ENCODE peak calls at places on chromosomes 4 and X, in five cellular contexts. P, Z, O, G and L are unnamed samples.

GRCh38 chr4:60128916-60129315 is 1071.2 kb upstream of the ADGRL3 start:
- DNase-seq in G (no peak), Z (no peak), P (no peak), O (no peak), L (no peak)

GRCh38 chr4:160175064-160175643 is 1072.3 kb downstream of the RAPGEF2 start:
- DNase-seq in P (no peak), O (no peak), Z (no peak), G (no peak), L (peak; percentile 49)

GRCh38 chrX:17597836-17598434 is 139.4 kb upstream of the SCML1 start:
- DNase-seq in O (no peak), G (no peak), P (no peak), Z (no peak), L (no peak)

GRCh38 chr4:86118696-86119095 is 241.2 kb downstream of the MAPK10 start:
- DNase-seq in G (no peak), O (no peak), Z (no peak), P (no peak), L (no peak)

GRCh38 chr4:156946508-156947197 is 24.9 kb downstream of the PDGFC start:
- DNase-seq in Z (peak; percentile 99), O (peak; percentile 99), G (no peak), P (no peak), L (peak; percentile 9)

GRCh38 chrX:153766871-153767673 is 3.0 kb downstream of the PLXNB3 start:
- DNase-seq in Z (no peak), O (no peak), G (peak; percentile 39), P (no peak), L (no peak)

GRCh38 chr4:25484243-25484721 is 107.2 kb downstream of the ANAPC4 start:
- DNase-seq in G (no peak), Z (no peak), O (no peak), P (no peak), L (peak; percentile 6)

GRCh38 chr4:14792702-14793227 is 209.5 kb upstream of the CPEB2 start:
- DNase-seq in P (no peak), O (no peak), Z (no peak), G (no peak), L (no peak)

GRCh38 chrX:50697691-50698090 is 116.3 kb downstream of the SHROOM4 start:
- DNase-seq in P (no peak), O (peak; percentile 77), Z (peak; percentile 79), G (no peak), L (peak; percentile 85)

GRCh38 chrX:109732319-109732779 is 708 bp downstream of the ACSL4 start:
- DNase-seq in O (peak; percentile 53), P (no peak), G (peak; percentile 27), Z (peak; percentile 59), L (peak; percentile 26)

GRCh38 chrX:45952030-45952429 is 593.2 kb downstream of the ZNF674 start:
- DNase-seq in O (no peak), P (no peak), Z (no peak), G (peak; percentile 38), L (peak; percentile 23)

GRCh38 chr4:108950158-108950915 is 187.5 kb upstream of the ETNPPL start:
- DNase-seq in G (no peak), O (peak; percentile 34), P (no peak), Z (no peak), L (no peak)

GRCh38 chr4:17077105-17077504 is 178.7 kb upstream of the LDB2 start:
- DNase-seq in G (peak; percentile 34), O (no peak), P (no peak), Z (no peak), L (no peak)

GRCh38 chr4:872241-872981 is 46.5 kb upstream of the CPLX1 start:
- DNase-seq in O (no peak), P (no peak), Z (no peak), G (no peak), L (no peak)

GRCh38 chrX:136261316-136261715 is 10.1 kb upstream of the MAP7D3 start:
- DNase-seq in P (no peak), O (peak; percentile 19), G (no peak), Z (peak; percentile 40), L (no peak)
- H2BK120ac ChIP-seq in P (no peak overlapping the region), O (no peak overlapping the region), G (no peak overlapping the region), Z (peak overlapping the region; percentile 59), L (no peak overlapping the region)

GRCh38 chrX:41333994-41334865 is at the start of gene DDX3X:
- DNase-seq in Z (peak; percentile 91), P (peak; percentile 78), O (peak; percentile 91), G (peak; percentile 85), L (peak; percentile 71)
- H2BK120ac ChIP-seq in Z (peak within 1 kb of the TSS; percentile 95), P (peak within 1 kb of the TSS; percentile 87), O (peak within 1 kb of the TSS; percentile 89), G (peak within 1 kb of the TSS; percentile 99), L (peak within 1 kb of the TSS; percentile 5)

GRCh38 chrX:83984961-83985360 is 124.0 kb downstream of the CYLC1 start:
- DNase-seq in O (no peak), G (no peak), Z (no peak), P (no peak), L (no peak)
- H2BK120ac ChIP-seq in O (no peak overlapping the region), G (no peak overlapping the region), Z (no peak overlapping the region), P (no peak overlapping the region), L (no peak overlapping the region)

GRCh38 chrX:108299101-108299591 is 139.1 kb downstream of the COL4A6 start:
- DNase-seq in G (no peak), O (peak; percentile 40), Z (peak; percentile 46), P (no peak), L (no peak)
- H2BK120ac ChIP-seq in G (no peak overlapping the region), O (no peak overlapping the region), Z (peak overlapping the region; percentile 87), P (no peak overlapping the region), L (no peak overlapping the region)

GRCh38 chr4:128635939-128636551 is 173.5 kb upstream of the JADE1 start:
- DNase-seq in P (no peak), G (no peak), Z (no peak), O (peak; percentile 45), L (peak; percentile 77)
- H2BK120ac ChIP-seq in P (no peak overlapping the region), G (no peak overlapping the region), Z (peak overlapping the region; percentile 30), O (no peak overlapping the region), L (no peak overlapping the region)

GRCh38 chrX:73840120-73840924 is 277.3 kb downstream of the CHIC1 start:
- DNase-seq in P (no peak), Z (no peak), O (no peak), G (no peak), L (no peak)
- H2BK120ac ChIP-seq in P (no peak overlapping the region), Z (no peak overlapping the region), O (no peak overlapping the region), G (no peak overlapping the region), L (no peak overlapping the region)